ENCODE peak calls at places on chromosomes 11 and 22, in six cellular contexts. One of them, this sample, is unnamed. For H3K9me3 and H3K4me1, the result is how much of the 10 kb centered on the place peaks cover.

GRCh38 chr11:68806931-68807844 is 34.5 kb downstream of the CPT1A start:
- DNase-seq in neural progenitor cell: no peak
- DNase-seq in A549: no peak
- DNase-seq in HepG2: no peak
- DNase-seq in fibroblast of lung: peak
- DNase-seq in small intestine: no peak
- DNase-seq in this sample: no peak

GRCh38 chr11:104946907-104947306 is 21.5 kb downstream of the CASP4 start:
- DNase-seq in A549: peak
- DNase-seq in small intestine: peak
- DNase-seq in HepG2: peak
- DNase-seq in fibroblast of lung: peak
- DNase-seq in neural progenitor cell: peak
- DNase-seq in this sample: peak

GRCh38 chr22:31046591-31047226 is 34.4 kb upstream of the SMTN start:
- DNase-seq in small intestine: no peak
- DNase-seq in neural progenitor cell: no peak
- DNase-seq in fibroblast of lung: peak
- DNase-seq in HepG2: peak
- DNase-seq in A549: no peak
- DNase-seq in this sample: no peak

GRCh38 chr22:22061085-22062077 is 78.8 kb upstream of the TOP3B start:
- DNase-seq in HepG2: peak
- DNase-seq in small intestine: no peak
- DNase-seq in fibroblast of lung: peak
- DNase-seq in neural progenitor cell: no peak
- DNase-seq in A549: peak
- DNase-seq in this sample: no peak

GRCh38 chr11:67060111-67060522 is 3.5 kb downstream of the RHOD start:
- DNase-seq in A549: peak
- DNase-seq in fibroblast of lung: no peak
- DNase-seq in HepG2: no peak
- DNase-seq in neural progenitor cell: no peak
- DNase-seq in small intestine: no peak
- DNase-seq in this sample: no peak

GRCh38 chr11:57324154-57324885 is 432 bp downstream of the TNKS1BP1 start:
- DNase-seq in fibroblast of lung: peak
- DNase-seq in HepG2: no peak
- DNase-seq in A549: peak
- DNase-seq in small intestine: no peak
- DNase-seq in neural progenitor cell: peak
- DNase-seq in this sample: no peak

GRCh38 chr11:65977621-65978390 is 16.3 kb downstream of the SART1 start:
- DNase-seq in small intestine: no peak
- DNase-seq in A549: no peak
- DNase-seq in fibroblast of lung: no peak
- DNase-seq in neural progenitor cell: no peak
- DNase-seq in HepG2: no peak
- DNase-seq in this sample: no peak

GRCh38 chr11:10623797-10624761 is 55.6 kb upstream of the LYVE1 start:
- DNase-seq in neural progenitor cell: no peak
- DNase-seq in small intestine: peak
- DNase-seq in A549: peak
- DNase-seq in HepG2: peak
- DNase-seq in fibroblast of lung: peak
- DNase-seq in this sample: peak

GRCh38 chr11:15342163-15342562 is 227.4 kb downstream of the INSC start:
- DNase-seq in neural progenitor cell: no peak
- DNase-seq in fibroblast of lung: no peak
- DNase-seq in HepG2: no peak
- DNase-seq in A549: no peak
- DNase-seq in small intestine: no peak
- DNase-seq in this sample: no peak

GRCh38 chr11:70725272-70725671 is 326.9 kb downstream of the CTTN start:
- DNase-seq in A549: no peak
- DNase-seq in fibroblast of lung: no peak
- DNase-seq in neural progenitor cell: no peak
- DNase-seq in small intestine: no peak
- DNase-seq in HepG2: no peak
- DNase-seq in this sample: no peak

GRCh38 chr11:70729949-70730348 is 331.6 kb downstream of the CTTN start:
- DNase-seq in A549: no peak
- DNase-seq in small intestine: peak
- DNase-seq in HepG2: no peak
- DNase-seq in neural progenitor cell: no peak
- DNase-seq in fibroblast of lung: no peak
- DNase-seq in this sample: no peak

GRCh38 chr11:70727899-70728620 is 329.7 kb downstream of the CTTN start:
- DNase-seq in fibroblast of lung: no peak
- DNase-seq in A549: no peak
- DNase-seq in small intestine: no peak
- DNase-seq in HepG2: no peak
- DNase-seq in neural progenitor cell: peak
- DNase-seq in this sample: no peak

GRCh38 chr11:70727021-70727420 is 328.7 kb downstream of the CTTN start:
- DNase-seq in fibroblast of lung: no peak
- DNase-seq in A549: no peak
- DNase-seq in neural progenitor cell: no peak
- DNase-seq in HepG2: no peak
- DNase-seq in small intestine: no peak
- DNase-seq in this sample: no peak

DNA sequence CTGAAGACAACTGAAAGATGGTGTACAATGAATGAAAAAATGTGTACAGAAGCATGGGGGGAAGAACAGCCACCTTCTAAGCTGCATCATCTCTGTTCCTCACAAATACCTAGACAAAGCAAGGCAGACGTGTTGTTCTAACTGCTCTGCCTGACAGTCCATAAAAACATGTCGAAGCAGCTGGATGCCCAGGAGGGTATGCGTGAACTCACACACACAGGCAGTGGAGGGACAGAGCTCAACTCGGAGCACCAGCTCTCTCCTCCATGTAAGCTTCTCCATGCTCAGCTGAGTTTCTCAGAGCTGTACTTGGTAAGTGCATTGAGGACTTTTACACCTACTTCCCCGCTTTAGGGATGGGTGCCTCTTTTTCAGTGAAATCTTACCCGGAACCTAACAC is 327.5 kb downstream of the CTTN start:
- DNase-seq in fibroblast of lung: no peak
- DNase-seq in A549: no peak
- DNase-seq in HepG2: no peak
- DNase-seq in neural progenitor cell: no peak
- DNase-seq in small intestine: no peak
- DNase-seq in this sample: no peak
- H3K9me3 ChIP-seq in fibroblast of lung: under half
- H3K9me3 ChIP-seq in A549: under half
- H3K9me3 ChIP-seq in HepG2: under half
- H3K9me3 ChIP-seq in neural progenitor cell: under half
- H3K9me3 ChIP-seq in small intestine: under half
- H3K9me3 ChIP-seq in this sample: under half

DNA sequence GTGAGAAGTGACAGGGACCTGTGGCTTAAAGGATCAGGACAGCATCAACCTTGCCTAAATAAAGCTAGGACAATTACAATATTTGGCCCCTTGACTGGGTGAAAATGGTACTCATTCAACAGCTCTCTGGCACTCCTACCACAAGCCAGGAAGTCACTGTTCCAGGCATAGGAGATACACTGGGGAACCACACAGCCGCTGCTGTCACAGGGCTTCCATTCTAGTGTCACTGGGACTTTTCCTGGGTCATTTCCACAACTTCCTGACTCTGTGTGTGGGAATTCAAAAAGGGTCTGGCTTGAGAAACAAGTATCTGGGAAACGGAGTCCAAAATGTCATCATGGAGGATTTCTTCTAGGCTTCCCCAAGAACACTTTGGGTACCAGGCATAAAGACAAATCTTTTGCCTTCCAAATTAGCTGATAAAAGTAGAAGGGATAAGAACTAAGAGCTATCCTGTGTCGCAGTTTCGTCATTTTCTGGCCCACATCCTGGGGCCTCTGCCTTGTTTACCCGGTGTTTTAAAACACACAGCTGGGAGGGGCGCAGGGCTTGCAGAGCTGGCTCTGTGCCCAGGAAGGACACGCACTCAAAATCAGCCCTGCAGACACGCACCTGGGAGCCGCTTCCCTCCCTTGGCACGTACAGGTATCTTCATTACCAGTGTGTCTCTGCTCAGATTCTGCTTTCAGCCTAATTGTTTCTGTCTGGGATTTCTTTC is 38.0 kb downstream of the TMEM45B start:
- DNase-seq in small intestine: peak
- DNase-seq in fibroblast of lung: peak
- DNase-seq in neural progenitor cell: no peak
- DNase-seq in A549: no peak
- DNase-seq in HepG2: peak
- DNase-seq in this sample: no peak
- H3K27ac ChIP-seq in small intestine: peak
- H3K27ac ChIP-seq in fibroblast of lung: no peak
- H3K27ac ChIP-seq in neural progenitor cell: no peak
- H3K27ac ChIP-seq in A549: peak
- H3K27ac ChIP-seq in HepG2: peak
- H3K27ac ChIP-seq in this sample: no peak

DNA sequence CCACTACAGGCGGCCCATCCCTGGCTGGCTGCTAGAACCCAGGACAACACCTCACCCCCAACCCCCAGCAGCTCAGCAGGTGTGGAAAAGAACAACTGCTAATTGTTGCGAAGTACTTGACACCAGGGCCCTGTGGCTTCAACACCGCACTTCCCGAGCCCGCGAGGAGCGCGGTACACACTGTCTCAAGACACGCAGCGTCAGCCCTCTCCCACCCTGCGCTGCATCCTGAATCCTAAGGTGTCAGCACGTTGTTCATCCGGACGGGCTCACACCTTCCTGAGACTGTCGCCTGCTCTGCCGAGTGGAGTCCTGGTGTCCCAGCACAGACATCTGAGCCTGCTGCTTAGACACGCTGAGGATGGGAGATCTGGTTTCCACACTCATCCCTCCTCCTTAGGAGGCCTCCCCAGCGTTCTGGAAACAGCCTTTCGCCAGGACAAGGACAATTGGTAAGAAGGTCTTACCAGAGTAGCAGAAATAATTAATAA is 1336.2 kb downstream of the BRD1 start:
- DNase-seq in fibroblast of lung: no peak
- DNase-seq in A549: peak
- DNase-seq in HepG2: no peak
- DNase-seq in neural progenitor cell: peak
- DNase-seq in small intestine: no peak
- DNase-seq in this sample: no peak
- H3K4me1 ChIP-seq in fibroblast of lung: under half
- H3K4me1 ChIP-seq in A549: under half
- H3K4me1 ChIP-seq in HepG2: under half
- H3K4me1 ChIP-seq in neural progenitor cell: under half
- H3K4me1 ChIP-seq in small intestine: under half
- H3K4me1 ChIP-seq in this sample: under half

DNA sequence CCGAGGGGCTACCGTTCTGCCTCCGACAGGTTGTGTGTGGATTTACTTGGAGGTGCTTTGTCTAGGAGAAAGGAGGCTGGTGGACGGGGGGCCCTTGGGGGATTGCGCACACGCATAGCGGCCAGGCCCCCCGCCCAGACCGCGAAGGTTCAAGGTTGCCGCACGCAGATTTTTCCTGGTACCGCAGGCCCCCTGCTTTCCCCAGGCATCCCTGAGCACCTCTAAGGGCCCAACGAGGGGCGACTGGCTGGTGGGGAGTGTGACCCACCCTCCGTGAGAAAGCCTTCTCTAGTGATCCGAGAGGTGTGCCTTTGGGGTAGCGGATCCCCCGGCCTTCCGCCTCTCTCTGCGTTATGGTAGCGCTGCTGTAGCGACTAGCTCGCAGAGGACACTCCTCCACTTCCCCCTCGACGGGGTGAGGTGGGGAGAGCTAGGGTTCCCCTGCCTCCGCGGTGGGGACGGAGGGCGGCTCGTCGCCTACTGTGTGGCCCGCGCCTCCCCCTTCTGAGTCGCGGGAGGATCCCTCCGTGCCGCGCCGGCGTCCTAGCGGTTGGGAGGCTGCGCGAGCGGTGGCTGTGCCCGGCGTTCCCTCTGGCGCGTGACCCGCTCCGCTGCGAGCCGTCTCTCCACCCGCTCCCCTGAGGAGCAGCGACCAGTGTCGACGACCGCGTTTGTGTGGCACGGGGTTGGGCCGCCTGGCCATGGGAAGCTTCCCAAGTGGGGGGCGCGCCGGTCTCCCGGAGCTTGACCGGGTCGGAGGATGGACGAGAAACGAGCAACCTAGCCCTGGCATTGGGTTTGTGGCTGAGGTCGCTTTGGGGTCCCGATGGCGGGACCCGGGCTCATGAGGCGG is 3900.0 kb upstream of the OR11H1 start:
- DNase-seq in neural progenitor cell: no peak
- DNase-seq in fibroblast of lung: no peak
- DNase-seq in small intestine: no peak
- DNase-seq in A549: no peak
- DNase-seq in HepG2: no peak
- DNase-seq in this sample: no peak
- H3K9me3 ChIP-seq in neural progenitor cell: under half
- H3K9me3 ChIP-seq in fibroblast of lung: under half
- H3K9me3 ChIP-seq in small intestine: under half
- H3K9me3 ChIP-seq in A549: under half
- H3K9me3 ChIP-seq in HepG2: half or more
- H3K9me3 ChIP-seq in this sample: under half

GRCh38 chr22:43854786-43855271 is 7.5 kb downstream of the SULT4A1 start:
- DNase-seq in HepG2: no peak
- DNase-seq in fibroblast of lung: no peak
- DNase-seq in neural progenitor cell: no peak
- DNase-seq in A549: no peak
- DNase-seq in small intestine: no peak
- DNase-seq in this sample: no peak

GRCh38 chr22:43855431-43855830 is 6.9 kb downstream of the SULT4A1 start:
- DNase-seq in A549: no peak
- DNase-seq in small intestine: no peak
- DNase-seq in neural progenitor cell: no peak
- DNase-seq in HepG2: no peak
- DNase-seq in fibroblast of lung: no peak
- DNase-seq in this sample: no peak

GRCh38 chr22:43853328-43853931 is 8.9 kb downstream of the SULT4A1 start:
- DNase-seq in HepG2: no peak
- DNase-seq in small intestine: peak
- DNase-seq in fibroblast of lung: no peak
- DNase-seq in neural progenitor cell: no peak
- DNase-seq in A549: no peak
- DNase-seq in this sample: no peak

GRCh38 chr22:43852605-43853327 is 9.5 kb downstream of the SULT4A1 start:
- DNase-seq in HepG2: no peak
- DNase-seq in A549: no peak
- DNase-seq in neural progenitor cell: no peak
- DNase-seq in fibroblast of lung: no peak
- DNase-seq in small intestine: no peak
- DNase-seq in this sample: no peak

GRCh38 chr22:43854151-43854785 is 8.0 kb downstream of the SULT4A1 start:
- DNase-seq in A549: no peak
- DNase-seq in fibroblast of lung: no peak
- DNase-seq in small intestine: peak
- DNase-seq in neural progenitor cell: no peak
- DNase-seq in HepG2: no peak
- DNase-seq in this sample: no peak
- H3K27ac ChIP-seq in A549: no peak
- H3K27ac ChIP-seq in fibroblast of lung: no peak
- H3K27ac ChIP-seq in small intestine: no peak
- H3K27ac ChIP-seq in neural progenitor cell: no peak
- H3K27ac ChIP-seq in HepG2: no peak
- H3K27ac ChIP-seq in this sample: no peak